ENCODE peak calls at places on chromosomes 16 and 17, in ten cellular contexts. One of them, this sample, is unnamed.

GRCh38 chr17:2025622-2026309 is 632 bp upstream of the RTN4RL1 start:
- DNase-seq in IMR-90: peak; percentile 57
- DNase-seq in HCT116: no peak
- DNase-seq in A549: peak; percentile 84
- DNase-seq in uterus: peak; percentile 65
- DNase-seq in endothelial cell of umbilical vein: peak; percentile 56
- DNase-seq in Peyer's patch: peak; percentile 80
- DNase-seq in sigmoid colon: peak; percentile 83
- DNase-seq in ovary: peak; percentile 76
- DNase-seq in breast epithelium: peak; percentile 85
- DNase-seq in this sample: peak; percentile 86

GRCh38 chr17:8021565-8022357 is 17.1 kb upstream of the ALOX15B start:
- DNase-seq in ovary: no peak
- DNase-seq in Peyer's patch: no peak
- DNase-seq in IMR-90: no peak
- DNase-seq in HCT116: no peak
- DNase-seq in endothelial cell of umbilical vein: no peak
- DNase-seq in A549: no peak
- DNase-seq in sigmoid colon: peak; percentile 39
- DNase-seq in breast epithelium: no peak
- DNase-seq in uterus: no peak
- DNase-seq in this sample: no peak

GRCh38 chr16:23216658-23217246 is 34.2 kb downstream of the SCNN1G start:
- DNase-seq in HCT116: no peak
- DNase-seq in IMR-90: no peak
- DNase-seq in Peyer's patch: no peak
- DNase-seq in uterus: no peak
- DNase-seq in endothelial cell of umbilical vein: no peak
- DNase-seq in breast epithelium: no peak
- DNase-seq in A549: no peak
- DNase-seq in ovary: no peak
- DNase-seq in sigmoid colon: no peak
- DNase-seq in this sample: no peak

GRCh38 chr17:76032780-76033108 is 5.6 kb upstream of the EVPL start:
- DNase-seq in breast epithelium: no peak
- DNase-seq in Peyer's patch: no peak
- DNase-seq in endothelial cell of umbilical vein: no peak
- DNase-seq in uterus: no peak
- DNase-seq in A549: no peak
- DNase-seq in IMR-90: no peak
- DNase-seq in ovary: no peak
- DNase-seq in sigmoid colon: no peak
- DNase-seq in HCT116: no peak
- DNase-seq in this sample: no peak

GRCh38 chr16:80463303-80463702 is 77.5 kb upstream of the DYNLRB2 start:
- DNase-seq in Peyer's patch: no peak
- DNase-seq in breast epithelium: no peak
- DNase-seq in endothelial cell of umbilical vein: no peak
- DNase-seq in HCT116: no peak
- DNase-seq in uterus: no peak
- DNase-seq in ovary: no peak
- DNase-seq in sigmoid colon: no peak
- DNase-seq in A549: no peak
- DNase-seq in IMR-90: no peak
- DNase-seq in this sample: no peak

GRCh38 chr17:50221500-50222480 is 20.4 kb upstream of the COL1A1 start:
- DNase-seq in HCT116: no peak
- DNase-seq in Peyer's patch: no peak
- DNase-seq in breast epithelium: no peak
- DNase-seq in IMR-90: peak; percentile 68
- DNase-seq in endothelial cell of umbilical vein: no peak
- DNase-seq in uterus: peak; percentile 68
- DNase-seq in ovary: peak; percentile 58
- DNase-seq in sigmoid colon: peak; percentile 80
- DNase-seq in A549: no peak
- DNase-seq in this sample: no peak

GRCh38 chr17:13520899-13521572 is 80.7 kb downstream of the HS3ST3A1 start:
- DNase-seq in ovary: no peak
- DNase-seq in breast epithelium: no peak
- DNase-seq in HCT116: no peak
- DNase-seq in sigmoid colon: no peak
- DNase-seq in uterus: no peak
- DNase-seq in endothelial cell of umbilical vein: no peak
- DNase-seq in A549: no peak
- DNase-seq in IMR-90: peak; percentile 89
- DNase-seq in Peyer's patch: no peak
- DNase-seq in this sample: no peak

GRCh38 chr16:11796227-11797165 is 562 bp downstream of the ZC3H7A start:
- DNase-seq in sigmoid colon: peak; percentile 87
- DNase-seq in uterus: peak; percentile 58
- DNase-seq in IMR-90: peak; percentile 44
- DNase-seq in Peyer's patch: peak; percentile 72
- DNase-seq in endothelial cell of umbilical vein: peak; percentile 60
- DNase-seq in breast epithelium: no peak
- DNase-seq in ovary: peak; percentile 66
- DNase-seq in A549: peak; percentile 47
- DNase-seq in HCT116: no peak
- DNase-seq in this sample: peak; percentile 73

GRCh38 chr17:40320771-40321501 is 12.0 kb downstream of the RARA start:
- DNase-seq in ovary: peak; percentile 81
- DNase-seq in IMR-90: no peak
- DNase-seq in uterus: peak; percentile 88
- DNase-seq in Peyer's patch: peak; percentile 58
- DNase-seq in breast epithelium: no peak
- DNase-seq in sigmoid colon: peak; percentile 92
- DNase-seq in A549: no peak
- DNase-seq in HCT116: no peak
- DNase-seq in endothelial cell of umbilical vein: no peak
- DNase-seq in this sample: peak; percentile 88

GRCh38 chr17:82932146-82933005 is 92.6 kb upstream of the ZNF750 start:
- DNase-seq in endothelial cell of umbilical vein: peak; percentile 10
- DNase-seq in HCT116: no peak
- DNase-seq in Peyer's patch: peak; percentile 24
- DNase-seq in breast epithelium: peak; percentile 39
- DNase-seq in sigmoid colon: peak; percentile 40
- DNase-seq in IMR-90: peak; percentile 86
- DNase-seq in ovary: peak; percentile 5
- DNase-seq in A549: no peak
- DNase-seq in uterus: peak; percentile 11
- DNase-seq in this sample: no peak

GRCh38 chr17:81428945-81429344 is 33.7 kb downstream of the BAHCC1 start:
- DNase-seq in endothelial cell of umbilical vein: no peak
- DNase-seq in HCT116: no peak
- DNase-seq in A549: no peak
- DNase-seq in sigmoid colon: no peak
- DNase-seq in IMR-90: no peak
- DNase-seq in ovary: peak; percentile 44
- DNase-seq in uterus: no peak
- DNase-seq in breast epithelium: no peak
- DNase-seq in Peyer's patch: no peak
- DNase-seq in this sample: no peak

GRCh38 chr16:1312459-1312801 is 3.0 kb downstream of the UBE2I start:
- DNase-seq in endothelial cell of umbilical vein: no peak
- DNase-seq in IMR-90: no peak
- DNase-seq in breast epithelium: no peak
- DNase-seq in HCT116: no peak
- DNase-seq in uterus: no peak
- DNase-seq in ovary: no peak
- DNase-seq in sigmoid colon: no peak
- DNase-seq in A549: no peak
- DNase-seq in Peyer's patch: no peak
- DNase-seq in this sample: no peak

GRCh38 chr16:1315081-1316032 is 5.9 kb downstream of the UBE2I start:
- DNase-seq in endothelial cell of umbilical vein: no peak
- DNase-seq in IMR-90: no peak
- DNase-seq in sigmoid colon: no peak
- DNase-seq in A549: no peak
- DNase-seq in breast epithelium: no peak
- DNase-seq in uterus: no peak
- DNase-seq in HCT116: no peak
- DNase-seq in Peyer's patch: no peak
- DNase-seq in ovary: no peak
- DNase-seq in this sample: no peak

GRCh38 chr16:1314399-1315068 is 5.1 kb downstream of the UBE2I start:
- DNase-seq in uterus: no peak
- DNase-seq in sigmoid colon: no peak
- DNase-seq in IMR-90: no peak
- DNase-seq in breast epithelium: no peak
- DNase-seq in A549: no peak
- DNase-seq in ovary: no peak
- DNase-seq in endothelial cell of umbilical vein: no peak
- DNase-seq in HCT116: no peak
- DNase-seq in Peyer's patch: no peak
- DNase-seq in this sample: no peak

GRCh38 chr16:1312903-1313302 is 3.5 kb downstream of the UBE2I start:
- DNase-seq in uterus: no peak
- DNase-seq in ovary: no peak
- DNase-seq in HCT116: no peak
- DNase-seq in breast epithelium: no peak
- DNase-seq in Peyer's patch: no peak
- DNase-seq in A549: no peak
- DNase-seq in endothelial cell of umbilical vein: no peak
- DNase-seq in sigmoid colon: no peak
- DNase-seq in IMR-90: no peak
- DNase-seq in this sample: no peak

GRCh38 chr16:1313721-1314120 is 4.3 kb downstream of the UBE2I start:
- DNase-seq in IMR-90: no peak
- DNase-seq in HCT116: no peak
- DNase-seq in ovary: no peak
- DNase-seq in A549: no peak
- DNase-seq in uterus: no peak
- DNase-seq in endothelial cell of umbilical vein: no peak
- DNase-seq in Peyer's patch: no peak
- DNase-seq in breast epithelium: no peak
- DNase-seq in sigmoid colon: no peak
- DNase-seq in this sample: no peak
- TF ChIP-seq POLR2A in IMR-90: no peak
- TF ChIP-seq POLR2A in HCT116: no peak
- TF ChIP-seq POLR2A in ovary: no peak
- TF ChIP-seq POLR2A in A549: no peak
- TF ChIP-seq POLR2A in uterus: no peak
- TF ChIP-seq POLR2A in endothelial cell of umbilical vein: no peak
- TF ChIP-seq POLR2A in Peyer's patch: no peak
- TF ChIP-seq POLR2A in breast epithelium: no peak
- TF ChIP-seq POLR2A in sigmoid colon: no peak
- TF ChIP-seq POLR2A in this sample: no peak

GRCh38 chr17:37754363-37754762 is 9.5 kb upstream of the HNF1B start:
- DNase-seq in uterus: no peak
- DNase-seq in endothelial cell of umbilical vein: no peak
- DNase-seq in Peyer's patch: no peak
- DNase-seq in HCT116: no peak
- DNase-seq in sigmoid colon: no peak
- DNase-seq in ovary: no peak
- DNase-seq in breast epithelium: no peak
- DNase-seq in A549: no peak
- DNase-seq in IMR-90: no peak
- DNase-seq in this sample: no peak

GRCh38 chr17:37746617-37747016 is 1.8 kb upstream of the HNF1B start:
- DNase-seq in sigmoid colon: no peak
- DNase-seq in HCT116: no peak
- DNase-seq in A549: no peak
- DNase-seq in uterus: no peak
- DNase-seq in endothelial cell of umbilical vein: no peak
- DNase-seq in IMR-90: no peak
- DNase-seq in ovary: no peak
- DNase-seq in breast epithelium: no peak
- DNase-seq in Peyer's patch: no peak
- DNase-seq in this sample: no peak

GRCh38 chr17:37752482-37752881 is 7.6 kb upstream of the HNF1B start:
- DNase-seq in uterus: no peak
- DNase-seq in IMR-90: peak; percentile 77
- DNase-seq in breast epithelium: no peak
- DNase-seq in Peyer's patch: no peak
- DNase-seq in A549: peak; percentile 85
- DNase-seq in sigmoid colon: no peak
- DNase-seq in endothelial cell of umbilical vein: no peak
- DNase-seq in ovary: no peak
- DNase-seq in HCT116: no peak
- DNase-seq in this sample: no peak

GRCh38 chr17:37747222-37747621 is 2.4 kb upstream of the HNF1B start:
- DNase-seq in endothelial cell of umbilical vein: no peak
- DNase-seq in HCT116: no peak
- DNase-seq in A549: no peak
- DNase-seq in breast epithelium: no peak
- DNase-seq in sigmoid colon: no peak
- DNase-seq in Peyer's patch: no peak
- DNase-seq in IMR-90: no peak
- DNase-seq in uterus: no peak
- DNase-seq in ovary: no peak
- DNase-seq in this sample: no peak

GRCh38 chr17:37750768-37751466 is 6.1 kb upstream of the HNF1B start:
- DNase-seq in endothelial cell of umbilical vein: no peak
- DNase-seq in IMR-90: no peak
- DNase-seq in A549: no peak
- DNase-seq in breast epithelium: no peak
- DNase-seq in sigmoid colon: no peak
- DNase-seq in uterus: no peak
- DNase-seq in Peyer's patch: no peak
- DNase-seq in ovary: no peak
- DNase-seq in HCT116: no peak
- DNase-seq in this sample: no peak
- H3K27ac ChIP-seq in endothelial cell of umbilical vein: no peak overlapping the region
- H3K27ac ChIP-seq in IMR-90: no peak overlapping the region
- H3K27ac ChIP-seq in A549: no peak overlapping the region
- H3K27ac ChIP-seq in breast epithelium: no peak overlapping the region
- H3K27ac ChIP-seq in sigmoid colon: no peak overlapping the region
- H3K27ac ChIP-seq in uterus: no peak overlapping the region
- H3K27ac ChIP-seq in Peyer's patch: no peak overlapping the region
- H3K27ac ChIP-seq in ovary: no peak overlapping the region
- H3K27ac ChIP-seq in HCT116: no peak overlapping the region
- H3K27ac ChIP-seq in this sample: no peak overlapping the region

DNA sequence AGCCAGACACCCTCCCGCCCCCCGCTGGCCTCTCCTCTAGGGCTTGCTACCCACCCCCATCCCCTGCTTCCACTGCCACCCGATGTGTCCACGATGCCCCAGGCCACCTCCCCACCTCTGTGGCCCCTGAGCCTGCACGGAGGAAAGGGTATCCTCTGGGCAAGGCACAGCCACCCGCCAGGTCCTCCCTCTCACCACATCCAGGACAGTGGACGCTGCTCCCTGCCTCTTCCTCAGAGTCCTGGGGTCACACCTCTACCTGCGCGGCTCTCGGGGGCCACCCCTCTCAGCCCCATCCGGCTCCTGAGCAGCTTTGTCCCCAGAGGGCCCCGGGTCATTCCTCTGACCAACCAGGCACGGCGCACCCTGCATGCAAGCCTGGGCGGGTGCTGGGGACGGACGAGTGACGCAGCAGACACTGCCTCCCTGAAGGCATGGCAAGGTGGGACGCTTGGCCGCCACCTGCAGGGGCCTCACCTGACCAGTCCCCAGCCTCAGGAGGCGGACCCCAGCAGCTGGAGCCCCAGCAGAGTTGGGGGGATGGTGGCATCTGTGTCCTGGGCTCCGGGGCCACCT is 24.8 kb downstream of the FLYWCH1 start:
- DNase-seq in ovary: no peak
- DNase-seq in IMR-90: no peak
- DNase-seq in Peyer's patch: no peak
- DNase-seq in uterus: no peak
- DNase-seq in HCT116: no peak
- DNase-seq in sigmoid colon: peak; percentile 64
- DNase-seq in A549: no peak
- DNase-seq in breast epithelium: no peak
- DNase-seq in endothelial cell of umbilical vein: no peak
- DNase-seq in this sample: no peak
- H3K4me1 ChIP-seq in ovary: no peaks in the 10 kb centered on the region
- H3K4me1 ChIP-seq in IMR-90: no peaks in the 10 kb centered on the region
- H3K4me1 ChIP-seq in Peyer's patch: no peaks in the 10 kb centered on the region
- H3K4me1 ChIP-seq in uterus: no peaks in the 10 kb centered on the region
- H3K4me1 ChIP-seq in HCT116: no peaks in the 10 kb centered on the region
- H3K4me1 ChIP-seq in sigmoid colon: no peaks in the 10 kb centered on the region
- H3K4me1 ChIP-seq in A549: no peaks in the 10 kb centered on the region
- H3K4me1 ChIP-seq in breast epithelium: no peaks in the 10 kb centered on the region
- H3K4me1 ChIP-seq in endothelial cell of umbilical vein: no peaks in the 10 kb centered on the region
- H3K4me1 ChIP-seq in this sample: no peaks in the 10 kb centered on the region

GRCh38 chr16:59645194-59645593 is 911.1 kb upstream of the GOT2 start:
- DNase-seq in Peyer's patch: no peak
- DNase-seq in uterus: no peak
- DNase-seq in A549: no peak
- DNase-seq in endothelial cell of umbilical vein: no peak
- DNase-seq in IMR-90: no peak
- DNase-seq in sigmoid colon: no peak
- DNase-seq in breast epithelium: no peak
- DNase-seq in HCT116: no peak
- DNase-seq in ovary: no peak
- DNase-seq in this sample: no peak
- TF ChIP-seq POLR2A in Peyer's patch: no peak
- TF ChIP-seq POLR2A in uterus: no peak
- TF ChIP-seq POLR2A in A549: no peak
- TF ChIP-seq POLR2A in endothelial cell of umbilical vein: no peak
- TF ChIP-seq POLR2A in IMR-90: no peak
- TF ChIP-seq POLR2A in sigmoid colon: no peak
- TF ChIP-seq POLR2A in breast epithelium: no peak
- TF ChIP-seq POLR2A in HCT116: no peak
- TF ChIP-seq POLR2A in ovary: no peak
- TF ChIP-seq POLR2A in this sample: no peak

This sample was measured in testis.